ENCODE peak calls at places on chromosome 19, in eight cellular contexts. One of them, this sample, is unnamed.
A peak's percentile ranks its signal among the peaks of the same experiment; 100 is the strongest.

GRCh38 chr19:13961826-13962737 is 9.8 kb downstream of the DCAF15 start:
- DNase-seq in HuH-7.5: no peak
- DNase-seq in PC-3: no peak
- DNase-seq in stimulated activated CD4-positive, alpha-beta T cell treated with anti-CD3 and anti-CD28 coated beads, Interleukin-12 subunit alpha, Interleukin-12 subunit beta, amount 100 ng/mL, for 24 hours: no peak
- DNase-seq in mammary epithelial cell: no peak
- DNase-seq in NCI-H1694 treated with DMSO at 0.1 percent for 48 hours: no peak
- DNase-seq in psoas muscle: no peak
- DNase-seq in endodermal cell: peak; percentile 86
- DNase-seq in this sample: no peak

GRCh38 chr19:6709549-6709948 is 10.9 kb downstream of the C3 start:
- DNase-seq in HuH-7.5: no peak
- DNase-seq in PC-3: no peak
- DNase-seq in stimulated activated CD4-positive, alpha-beta T cell treated with anti-CD3 and anti-CD28 coated beads, Interleukin-12 subunit alpha, Interleukin-12 subunit beta, amount 100 ng/mL, for 24 hours: no peak
- DNase-seq in mammary epithelial cell: no peak
- DNase-seq in NCI-H1694 treated with DMSO at 0.1 percent for 48 hours: no peak
- DNase-seq in psoas muscle: no peak
- DNase-seq in endodermal cell: no peak
- DNase-seq in this sample: no peak

GRCh38 chr19:10421981-10422461 is 1.7 kb downstream of the PDE4A start:
- DNase-seq in HuH-7.5: peak; percentile 55
- DNase-seq in PC-3: no peak
- DNase-seq in stimulated activated CD4-positive, alpha-beta T cell treated with anti-CD3 and anti-CD28 coated beads, Interleukin-12 subunit alpha, Interleukin-12 subunit beta, amount 100 ng/mL, for 24 hours: no peak
- DNase-seq in mammary epithelial cell: no peak
- DNase-seq in NCI-H1694 treated with DMSO at 0.1 percent for 48 hours: no peak
- DNase-seq in psoas muscle: no peak
- DNase-seq in endodermal cell: no peak
- DNase-seq in this sample: no peak

GRCh38 chr19:34365463-34366401 is 736 bp downstream of the GPI start:
- DNase-seq in HuH-7.5: peak; percentile 53
- DNase-seq in PC-3: peak; percentile 14
- DNase-seq in stimulated activated CD4-positive, alpha-beta T cell treated with anti-CD3 and anti-CD28 coated beads, Interleukin-12 subunit alpha, Interleukin-12 subunit beta, amount 100 ng/mL, for 24 hours: no peak
- DNase-seq in mammary epithelial cell: peak; percentile 31
- DNase-seq in NCI-H1694 treated with DMSO at 0.1 percent for 48 hours: no peak
- DNase-seq in psoas muscle: peak; percentile 45
- DNase-seq in endodermal cell: peak; percentile 72
- DNase-seq in this sample: no peak

GRCh38 chr19:45889210-45889885 is 3.4 kb upstream of the IRF2BP1 start:
- DNase-seq in HuH-7.5: no peak
- DNase-seq in PC-3: no peak
- DNase-seq in stimulated activated CD4-positive, alpha-beta T cell treated with anti-CD3 and anti-CD28 coated beads, Interleukin-12 subunit alpha, Interleukin-12 subunit beta, amount 100 ng/mL, for 24 hours: no peak
- DNase-seq in mammary epithelial cell: no peak
- DNase-seq in NCI-H1694 treated with DMSO at 0.1 percent for 48 hours: no peak
- DNase-seq in psoas muscle: no peak
- DNase-seq in endodermal cell: no peak
- DNase-seq in this sample: no peak

GRCh38 chr19:1069009-1069779 is 2.2 kb downstream of the ARHGAP45 start:
- DNase-seq in HuH-7.5: no peak
- DNase-seq in PC-3: no peak
- DNase-seq in stimulated activated CD4-positive, alpha-beta T cell treated with anti-CD3 and anti-CD28 coated beads, Interleukin-12 subunit alpha, Interleukin-12 subunit beta, amount 100 ng/mL, for 24 hours: no peak
- DNase-seq in mammary epithelial cell: no peak
- DNase-seq in NCI-H1694 treated with DMSO at 0.1 percent for 48 hours: peak; percentile 5
- DNase-seq in psoas muscle: peak; percentile 67
- DNase-seq in endodermal cell: no peak
- DNase-seq in this sample: no peak

GRCh38 chr19:48874309-48875135 is 2.3 kb downstream of the PPP1R15A start:
- DNase-seq in HuH-7.5: no peak
- DNase-seq in PC-3: peak; percentile 73
- DNase-seq in stimulated activated CD4-positive, alpha-beta T cell treated with anti-CD3 and anti-CD28 coated beads, Interleukin-12 subunit alpha, Interleukin-12 subunit beta, amount 100 ng/mL, for 24 hours: no peak
- DNase-seq in mammary epithelial cell: peak; percentile 72
- DNase-seq in NCI-H1694 treated with DMSO at 0.1 percent for 48 hours: no peak
- DNase-seq in psoas muscle: no peak
- DNase-seq in endodermal cell: no peak
- DNase-seq in this sample: no peak

GRCh38 chr19:991174-991931 is 7.2 kb downstream of the WDR18 start:
- DNase-seq in HuH-7.5: no peak
- DNase-seq in PC-3: peak; percentile 6
- DNase-seq in stimulated activated CD4-positive, alpha-beta T cell treated with anti-CD3 and anti-CD28 coated beads, Interleukin-12 subunit alpha, Interleukin-12 subunit beta, amount 100 ng/mL, for 24 hours: peak; percentile 41
- DNase-seq in mammary epithelial cell: no peak
- DNase-seq in NCI-H1694 treated with DMSO at 0.1 percent for 48 hours: no peak
- DNase-seq in psoas muscle: peak; percentile 57
- DNase-seq in endodermal cell: peak; percentile 97
- DNase-seq in this sample: no peak

GRCh38 chr19:55419624-55420236 is 12.1 kb upstream of the UBE2S start:
- DNase-seq in HuH-7.5: no peak
- DNase-seq in PC-3: no peak
- DNase-seq in stimulated activated CD4-positive, alpha-beta T cell treated with anti-CD3 and anti-CD28 coated beads, Interleukin-12 subunit alpha, Interleukin-12 subunit beta, amount 100 ng/mL, for 24 hours: no peak
- DNase-seq in mammary epithelial cell: no peak
- DNase-seq in NCI-H1694 treated with DMSO at 0.1 percent for 48 hours: no peak
- DNase-seq in psoas muscle: no peak
- DNase-seq in endodermal cell: peak; percentile 38
- DNase-seq in this sample: no peak

GRCh38 chr19:38583219-38583984 is 34.4 kb downstream of the MAP4K1 start:
- DNase-seq in HuH-7.5: no peak
- DNase-seq in PC-3: no peak
- DNase-seq in stimulated activated CD4-positive, alpha-beta T cell treated with anti-CD3 and anti-CD28 coated beads, Interleukin-12 subunit alpha, Interleukin-12 subunit beta, amount 100 ng/mL, for 24 hours: no peak
- DNase-seq in mammary epithelial cell: no peak
- DNase-seq in NCI-H1694 treated with DMSO at 0.1 percent for 48 hours: no peak
- DNase-seq in psoas muscle: no peak
- DNase-seq in endodermal cell: no peak
- DNase-seq in this sample: no peak

GRCh38 chr19:45506246-45506990 is 861 bp upstream of the VASP start:
- DNase-seq in HuH-7.5: peak; percentile 92
- DNase-seq in PC-3: peak; percentile 86
- DNase-seq in stimulated activated CD4-positive, alpha-beta T cell treated with anti-CD3 and anti-CD28 coated beads, Interleukin-12 subunit alpha, Interleukin-12 subunit beta, amount 100 ng/mL, for 24 hours: peak; percentile 95
- DNase-seq in mammary epithelial cell: peak; percentile 94
- DNase-seq in NCI-H1694 treated with DMSO at 0.1 percent for 48 hours: peak; percentile 89
- DNase-seq in psoas muscle: peak; percentile 95
- DNase-seq in endodermal cell: peak; percentile 98
- DNase-seq in this sample: peak; percentile 85

GRCh38 chr19:6587998-6588507 is 2.9 kb downstream of the CD70 start:
- DNase-seq in HuH-7.5: no peak
- DNase-seq in PC-3: no peak
- DNase-seq in stimulated activated CD4-positive, alpha-beta T cell treated with anti-CD3 and anti-CD28 coated beads, Interleukin-12 subunit alpha, Interleukin-12 subunit beta, amount 100 ng/mL, for 24 hours: no peak
- DNase-seq in mammary epithelial cell: no peak
- DNase-seq in NCI-H1694 treated with DMSO at 0.1 percent for 48 hours: no peak
- DNase-seq in psoas muscle: no peak
- DNase-seq in endodermal cell: no peak
- DNase-seq in this sample: no peak

GRCh38 chr19:17777840-17778620 is 16.9 kb upstream of the B3GNT3 start:
- DNase-seq in HuH-7.5: no peak
- DNase-seq in PC-3: peak; percentile 94
- DNase-seq in stimulated activated CD4-positive, alpha-beta T cell treated with anti-CD3 and anti-CD28 coated beads, Interleukin-12 subunit alpha, Interleukin-12 subunit beta, amount 100 ng/mL, for 24 hours: peak; percentile 17
- DNase-seq in mammary epithelial cell: no peak
- DNase-seq in NCI-H1694 treated with DMSO at 0.1 percent for 48 hours: no peak
- DNase-seq in psoas muscle: peak; percentile 52
- DNase-seq in endodermal cell: peak; percentile 99
- DNase-seq in this sample: no peak

GRCh38 chr19:42497492-42498226 is 30.6 kb downstream of the CEACAM1 start:
- DNase-seq in HuH-7.5: peak; percentile 58
- DNase-seq in PC-3: no peak
- DNase-seq in stimulated activated CD4-positive, alpha-beta T cell treated with anti-CD3 and anti-CD28 coated beads, Interleukin-12 subunit alpha, Interleukin-12 subunit beta, amount 100 ng/mL, for 24 hours: no peak
- DNase-seq in mammary epithelial cell: no peak
- DNase-seq in NCI-H1694 treated with DMSO at 0.1 percent for 48 hours: no peak
- DNase-seq in psoas muscle: no peak
- DNase-seq in endodermal cell: no peak
- DNase-seq in this sample: no peak

GRCh38 chr19:11694533-11695439 is 44.0 kb downstream of the ZNF823 start:
- DNase-seq in HuH-7.5: peak; percentile 84
- DNase-seq in PC-3: peak; percentile 97
- DNase-seq in stimulated activated CD4-positive, alpha-beta T cell treated with anti-CD3 and anti-CD28 coated beads, Interleukin-12 subunit alpha, Interleukin-12 subunit beta, amount 100 ng/mL, for 24 hours: peak; percentile 76
- DNase-seq in mammary epithelial cell: peak; percentile 86
- DNase-seq in NCI-H1694 treated with DMSO at 0.1 percent for 48 hours: peak; percentile 1
- DNase-seq in psoas muscle: peak; percentile 92
- DNase-seq in endodermal cell: peak; percentile 99
- DNase-seq in this sample: peak; percentile 90

GRCh38 chr19:50333737-50334617 is 4.8 kb upstream of the KCNC3 start:
- DNase-seq in HuH-7.5: peak; percentile 89
- DNase-seq in PC-3: peak; percentile 81
- DNase-seq in stimulated activated CD4-positive, alpha-beta T cell treated with anti-CD3 and anti-CD28 coated beads, Interleukin-12 subunit alpha, Interleukin-12 subunit beta, amount 100 ng/mL, for 24 hours: peak; percentile 75
- DNase-seq in mammary epithelial cell: no peak
- DNase-seq in NCI-H1694 treated with DMSO at 0.1 percent for 48 hours: no peak
- DNase-seq in psoas muscle: peak; percentile 72
- DNase-seq in endodermal cell: peak; percentile 48
- DNase-seq in this sample: peak; percentile 84

GRCh38 chr19:32373614-32374295 is 28.3 kb downstream of the ZNF507 start:
- DNase-seq in HuH-7.5: peak; percentile 53
- DNase-seq in PC-3: peak; percentile 96
- DNase-seq in stimulated activated CD4-positive, alpha-beta T cell treated with anti-CD3 and anti-CD28 coated beads, Interleukin-12 subunit alpha, Interleukin-12 subunit beta, amount 100 ng/mL, for 24 hours: no peak
- DNase-seq in mammary epithelial cell: peak; percentile 96
- DNase-seq in NCI-H1694 treated with DMSO at 0.1 percent for 48 hours: no peak
- DNase-seq in psoas muscle: no peak
- DNase-seq in endodermal cell: no peak
- DNase-seq in this sample: no peak

GRCh38 chr19:15107056-15108010 is at the start of gene SYDE1:
- DNase-seq in HuH-7.5: peak; percentile 73
- DNase-seq in PC-3: peak; percentile 44
- DNase-seq in stimulated activated CD4-positive, alpha-beta T cell treated with anti-CD3 and anti-CD28 coated beads, Interleukin-12 subunit alpha, Interleukin-12 subunit beta, amount 100 ng/mL, for 24 hours: no peak
- DNase-seq in mammary epithelial cell: peak; percentile 35
- DNase-seq in NCI-H1694 treated with DMSO at 0.1 percent for 48 hours: no peak
- DNase-seq in psoas muscle: peak; percentile 61
- DNase-seq in endodermal cell: peak; percentile 91
- DNase-seq in this sample: no peak

GRCh38 chr19:17086811-17087210 is 11.2 kb downstream of the MYO9B start:
- DNase-seq in HuH-7.5: no peak
- DNase-seq in PC-3: no peak
- DNase-seq in stimulated activated CD4-positive, alpha-beta T cell treated with anti-CD3 and anti-CD28 coated beads, Interleukin-12 subunit alpha, Interleukin-12 subunit beta, amount 100 ng/mL, for 24 hours: no peak
- DNase-seq in mammary epithelial cell: no peak
- DNase-seq in NCI-H1694 treated with DMSO at 0.1 percent for 48 hours: no peak
- DNase-seq in psoas muscle: no peak
- DNase-seq in endodermal cell: no peak
- DNase-seq in this sample: no peak

GRCh38 chr19:16094360-16095070 is 17.2 kb upstream of the RAB8A start:
- DNase-seq in HuH-7.5: no peak
- DNase-seq in PC-3: no peak
- DNase-seq in stimulated activated CD4-positive, alpha-beta T cell treated with anti-CD3 and anti-CD28 coated beads, Interleukin-12 subunit alpha, Interleukin-12 subunit beta, amount 100 ng/mL, for 24 hours: no peak
- DNase-seq in mammary epithelial cell: no peak
- DNase-seq in NCI-H1694 treated with DMSO at 0.1 percent for 48 hours: no peak
- DNase-seq in psoas muscle: no peak
- DNase-seq in endodermal cell: no peak
- DNase-seq in this sample: no peak

GRCh38 chr19:30358319-30358718 is 13.9 kb upstream of the ZNF536 start:
- DNase-seq in HuH-7.5: no peak
- DNase-seq in PC-3: no peak
- DNase-seq in stimulated activated CD4-positive, alpha-beta T cell treated with anti-CD3 and anti-CD28 coated beads, Interleukin-12 subunit alpha, Interleukin-12 subunit beta, amount 100 ng/mL, for 24 hours: no peak
- DNase-seq in mammary epithelial cell: no peak
- DNase-seq in NCI-H1694 treated with DMSO at 0.1 percent for 48 hours: no peak
- DNase-seq in psoas muscle: no peak
- DNase-seq in endodermal cell: no peak
- DNase-seq in this sample: no peak

GRCh38 chr19:2567580-2567979 is 91.7 kb downstream of the GADD45B start:
- DNase-seq in HuH-7.5: no peak
- DNase-seq in PC-3: no peak
- DNase-seq in stimulated activated CD4-positive, alpha-beta T cell treated with anti-CD3 and anti-CD28 coated beads, Interleukin-12 subunit alpha, Interleukin-12 subunit beta, amount 100 ng/mL, for 24 hours: no peak
- DNase-seq in mammary epithelial cell: no peak
- DNase-seq in NCI-H1694 treated with DMSO at 0.1 percent for 48 hours: no peak
- DNase-seq in psoas muscle: peak; percentile 60
- DNase-seq in endodermal cell: peak; percentile 49
- DNase-seq in this sample: no peak

GRCh38 chr19:441213-441823 is 19.5 kb downstream of the SHC2 start:
- DNase-seq in HuH-7.5: no peak
- DNase-seq in PC-3: no peak
- DNase-seq in stimulated activated CD4-positive, alpha-beta T cell treated with anti-CD3 and anti-CD28 coated beads, Interleukin-12 subunit alpha, Interleukin-12 subunit beta, amount 100 ng/mL, for 24 hours: no peak
- DNase-seq in mammary epithelial cell: no peak
- DNase-seq in NCI-H1694 treated with DMSO at 0.1 percent for 48 hours: no peak
- DNase-seq in psoas muscle: no peak
- DNase-seq in endodermal cell: no peak
- DNase-seq in this sample: no peak

GRCh38 chr19:4534836-4535658 is at the start of gene PLIN5:
- DNase-seq in HuH-7.5: peak; percentile 97
- DNase-seq in PC-3: peak; percentile 83
- DNase-seq in stimulated activated CD4-positive, alpha-beta T cell treated with anti-CD3 and anti-CD28 coated beads, Interleukin-12 subunit alpha, Interleukin-12 subunit beta, amount 100 ng/mL, for 24 hours: no peak
- DNase-seq in mammary epithelial cell: no peak
- DNase-seq in NCI-H1694 treated with DMSO at 0.1 percent for 48 hours: peak; percentile 39
- DNase-seq in psoas muscle: peak; percentile 84
- DNase-seq in endodermal cell: peak; percentile 97
- DNase-seq in this sample: no peak

GRCh38 chr19:12722566-12723382 is 958 bp downstream of the TNPO2 start:
- DNase-seq in HuH-7.5: peak; percentile 100
- DNase-seq in PC-3: peak; percentile 99
- DNase-seq in stimulated activated CD4-positive, alpha-beta T cell treated with anti-CD3 and anti-CD28 coated beads, Interleukin-12 subunit alpha, Interleukin-12 subunit beta, amount 100 ng/mL, for 24 hours: peak; percentile 83
- DNase-seq in mammary epithelial cell: peak; percentile 98
- DNase-seq in NCI-H1694 treated with DMSO at 0.1 percent for 48 hours: peak; percentile 93
- DNase-seq in psoas muscle: peak; percentile 97
- DNase-seq in endodermal cell: peak; percentile 98
- DNase-seq in this sample: peak; percentile 98

GRCh38 chr19:18784786-18785120 is 6.4 kb downstream of the COMP start:
- DNase-seq in HuH-7.5: no peak
- DNase-seq in PC-3: no peak
- DNase-seq in stimulated activated CD4-positive, alpha-beta T cell treated with anti-CD3 and anti-CD28 coated beads, Interleukin-12 subunit alpha, Interleukin-12 subunit beta, amount 100 ng/mL, for 24 hours: no peak
- DNase-seq in mammary epithelial cell: no peak
- DNase-seq in NCI-H1694 treated with DMSO at 0.1 percent for 48 hours: no peak
- DNase-seq in psoas muscle: no peak
- DNase-seq in endodermal cell: no peak
- DNase-seq in this sample: no peak

GRCh38 chr19:51497666-51498065 is 3.9 kb downstream of the SIGLEC12 start:
- DNase-seq in HuH-7.5: no peak
- DNase-seq in PC-3: no peak
- DNase-seq in stimulated activated CD4-positive, alpha-beta T cell treated with anti-CD3 and anti-CD28 coated beads, Interleukin-12 subunit alpha, Interleukin-12 subunit beta, amount 100 ng/mL, for 24 hours: no peak
- DNase-seq in mammary epithelial cell: no peak
- DNase-seq in NCI-H1694 treated with DMSO at 0.1 percent for 48 hours: no peak
- DNase-seq in psoas muscle: no peak
- DNase-seq in endodermal cell: no peak
- DNase-seq in this sample: no peak

GRCh38 chr19:42764836-42765235 is 642 bp downstream of the PSG8 start:
- DNase-seq in HuH-7.5: no peak
- DNase-seq in PC-3: no peak
- DNase-seq in stimulated activated CD4-positive, alpha-beta T cell treated with anti-CD3 and anti-CD28 coated beads, Interleukin-12 subunit alpha, Interleukin-12 subunit beta, amount 100 ng/mL, for 24 hours: no peak
- DNase-seq in mammary epithelial cell: no peak
- DNase-seq in NCI-H1694 treated with DMSO at 0.1 percent for 48 hours: no peak
- DNase-seq in psoas muscle: no peak
- DNase-seq in endodermal cell: no peak
- DNase-seq in this sample: no peak

GRCh38 chr19:40862785-40863184 is 12.5 kb upstream of the CYP2A6 start:
- DNase-seq in HuH-7.5: no peak
- DNase-seq in PC-3: peak; percentile 82
- DNase-seq in stimulated activated CD4-positive, alpha-beta T cell treated with anti-CD3 and anti-CD28 coated beads, Interleukin-12 subunit alpha, Interleukin-12 subunit beta, amount 100 ng/mL, for 24 hours: no peak
- DNase-seq in mammary epithelial cell: no peak
- DNase-seq in NCI-H1694 treated with DMSO at 0.1 percent for 48 hours: no peak
- DNase-seq in psoas muscle: no peak
- DNase-seq in endodermal cell: no peak
- DNase-seq in this sample: no peak

GRCh38 chr19:917323-918151 is at the start of gene KISS1R:
- DNase-seq in HuH-7.5: peak; percentile 94
- DNase-seq in PC-3: peak; percentile 23
- DNase-seq in stimulated activated CD4-positive, alpha-beta T cell treated with anti-CD3 and anti-CD28 coated beads, Interleukin-12 subunit alpha, Interleukin-12 subunit beta, amount 100 ng/mL, for 24 hours: no peak
- DNase-seq in mammary epithelial cell: no peak
- DNase-seq in NCI-H1694 treated with DMSO at 0.1 percent for 48 hours: no peak
- DNase-seq in psoas muscle: no peak
- DNase-seq in endodermal cell: peak; percentile 93
- DNase-seq in this sample: no peak

GRCh38 chr19:11422163-11423068 is 3.3 kb upstream of the RGL3 start:
- DNase-seq in HuH-7.5: no peak
- DNase-seq in PC-3: no peak
- DNase-seq in stimulated activated CD4-positive, alpha-beta T cell treated with anti-CD3 and anti-CD28 coated beads, Interleukin-12 subunit alpha, Interleukin-12 subunit beta, amount 100 ng/mL, for 24 hours: peak; percentile 33
- DNase-seq in mammary epithelial cell: peak; percentile 91
- DNase-seq in NCI-H1694 treated with DMSO at 0.1 percent for 48 hours: no peak
- DNase-seq in psoas muscle: peak; percentile 70
- DNase-seq in endodermal cell: peak; percentile 98
- DNase-seq in this sample: no peak

GRCh38 chr19:31083122-31083521 is 266.1 kb downstream of the TSHZ3 start:
- DNase-seq in HuH-7.5: no peak
- DNase-seq in PC-3: no peak
- DNase-seq in stimulated activated CD4-positive, alpha-beta T cell treated with anti-CD3 and anti-CD28 coated beads, Interleukin-12 subunit alpha, Interleukin-12 subunit beta, amount 100 ng/mL, for 24 hours: no peak
- DNase-seq in mammary epithelial cell: no peak
- DNase-seq in NCI-H1694 treated with DMSO at 0.1 percent for 48 hours: no peak
- DNase-seq in psoas muscle: no peak
- DNase-seq in endodermal cell: no peak
- DNase-seq in this sample: no peak

GRCh38 chr19:6718741-6719539 is 1.5 kb downstream of the C3 start:
- DNase-seq in HuH-7.5: peak; percentile 65
- DNase-seq in PC-3: peak; percentile 48
- DNase-seq in stimulated activated CD4-positive, alpha-beta T cell treated with anti-CD3 and anti-CD28 coated beads, Interleukin-12 subunit alpha, Interleukin-12 subunit beta, amount 100 ng/mL, for 24 hours: no peak
- DNase-seq in mammary epithelial cell: peak; percentile 23
- DNase-seq in NCI-H1694 treated with DMSO at 0.1 percent for 48 hours: no peak
- DNase-seq in psoas muscle: peak; percentile 54
- DNase-seq in endodermal cell: peak; percentile 94
- DNase-seq in this sample: peak; percentile 39

GRCh38 chr19:51468545-51468920 is 9.8 kb upstream of the CEACAM18 start:
- DNase-seq in HuH-7.5: no peak
- DNase-seq in PC-3: no peak
- DNase-seq in stimulated activated CD4-positive, alpha-beta T cell treated with anti-CD3 and anti-CD28 coated beads, Interleukin-12 subunit alpha, Interleukin-12 subunit beta, amount 100 ng/mL, for 24 hours: no peak
- DNase-seq in mammary epithelial cell: no peak
- DNase-seq in NCI-H1694 treated with DMSO at 0.1 percent for 48 hours: no peak
- DNase-seq in psoas muscle: no peak
- DNase-seq in endodermal cell: no peak
- DNase-seq in this sample: no peak

This sample was measured in putamen.